ENCODE peak calls at places on chromosomes 7 and 10, in ten cellular contexts. C is HS-27A, P is fibroblast of lung, E is sigmoid colon, T is GM23248, I is NCI-H2081, S is Right ventricle myocardium superior, Z is lower lobe of right lung, W is aorta, Y is T-helper 1 cell. F is an unnamed sample.

GRCh38 chr7:54349259-54349658 is 192.9 kb upstream of the VSTM2A start:
- DNase-seq in T (no peak), S (no peak), Y (no peak), P (peak; percentile 9), C (no peak), I (no peak), Z (no peak), E (no peak), W (no peak), F (peak; percentile 90)

GRCh38 chr7:34354906-34355305 is 303.1 kb upstream of the NPSR1 start:
- DNase-seq in Y (no peak), T (peak; percentile 68), P (peak; percentile 91), I (no peak), Z (no peak), E (no peak), C (no peak), W (no peak), S (no peak), F (peak; percentile 95)

GRCh38 chr10:109886788-109887155 is 36.5 kb downstream of the XPNPEP1 start:
- DNase-seq in T (no peak), E (no peak), Z (no peak), W (no peak), I (no peak), Y (no peak), P (no peak), C (no peak), S (no peak), F (peak; percentile 31)

GRCh38 chr7:52017802-52018679 is 701.4 kb upstream of the COBL start:
- DNase-seq in E (no peak), S (no peak), P (no peak), Z (no peak), I (no peak), W (no peak), T (no peak), C (no peak), Y (no peak), F (no peak)

GRCh38 chr10:78584666-78585065 is 484.1 kb upstream of the ZMIZ1 start:
- DNase-seq in Z (no peak), Y (no peak), I (no peak), S (no peak), P (no peak), C (no peak), T (no peak), W (no peak), E (peak; percentile 79), F (no peak)

GRCh38 chr10:4984223-4984622 is 19.4 kb downstream of the AKR1C2 start:
- DNase-seq in S (no peak), Y (no peak), E (no peak), I (no peak), W (no peak), C (no peak), Z (peak; percentile 34), P (no peak), T (no peak), F (no peak)

GRCh38 chr7:111089822-111090426 is 1.0 kb upstream of the LRRN3 start:
- DNase-seq in Z (no peak), S (no peak), P (peak; percentile 44), I (peak; percentile 74), Y (no peak), C (no peak), E (no peak), W (no peak), T (peak; percentile 65), F (peak; percentile 52)

GRCh38 chr10:98478430-98479222 is 31.9 kb upstream of the HPS1 start:
- DNase-seq in P (no peak), C (no peak), I (no peak), E (no peak), Z (no peak), T (peak; percentile 48), W (no peak), S (no peak), Y (no peak), F (peak; percentile 17)

GRCh38 chr7:66352071-66352470 is 146.9 kb downstream of the TPST1 start:
- DNase-seq in I (peak; percentile 20), S (no peak), Z (no peak), Y (no peak), T (peak; percentile 37), W (no peak), C (no peak), P (no peak), E (no peak), F (peak; percentile 69)

GRCh38 chr7:95476904-95477594 is 8.7 kb upstream of the ASB4 start:
- DNase-seq in Z (peak; percentile 49), I (peak; percentile 90), Y (peak; percentile 6), S (peak; percentile 46), T (peak; percentile 84), P (peak; percentile 59), E (peak; percentile 77), C (peak; percentile 17), W (peak; percentile 58), F (peak; percentile 77)

GRCh38 chr10:93147281-93147680 is 73.6 kb downstream of the CYP26A1 start:
- DNase-seq in T (no peak), Z (no peak), P (peak; percentile 36), I (no peak), S (no peak), Y (no peak), E (no peak), W (no peak), C (no peak), F (no peak)

GRCh38 chr7:84302949-84303348 is 108.4 kb upstream of the SEMA3A start:
- DNase-seq in W (no peak), Y (no peak), S (no peak), T (no peak), Z (no peak), E (no peak), P (peak; percentile 43), C (no peak), I (no peak), F (no peak)

GRCh38 chr7:149620961-149621360 is 123.4 kb upstream of the ZNF746 start:
- DNase-seq in P (no peak), Y (no peak), W (no peak), Z (no peak), S (no peak), T (no peak), E (no peak), C (no peak), I (no peak), F (no peak)

GRCh38 chr7:34747842-34748241 is 89.8 kb downstream of the NPSR1 start:
- DNase-seq in C (peak; percentile 2), W (no peak), P (no peak), Z (no peak), T (no peak), E (no peak), Y (no peak), I (peak; percentile 83), S (no peak), F (no peak)

GRCh38 chr10:131193923-131194322 is 117.6 kb downstream of the TCERG1L start:
- DNase-seq in C (no peak), T (no peak), P (no peak), W (no peak), E (no peak), I (no peak), S (no peak), Y (no peak), Z (no peak), F (no peak)

GRCh38 chr7:135974667-135975066 is 2.5 kb downstream of the MTPN start:
- DNase-seq in P (no peak), E (no peak), I (no peak), W (no peak), C (no peak), Z (no peak), T (no peak), Y (no peak), S (no peak), F (no peak)

GRCh38 chr7:148014473-148014872 is 576.1 kb upstream of the C7orf33 start:
- DNase-seq in S (no peak), E (no peak), W (no peak), I (peak; percentile 74), T (no peak), Z (no peak), P (no peak), Y (no peak), C (no peak), F (no peak)

F was measured in RPMI7951.